ENCODE peak calls at places on chromosomes 6 and 20, in five cellular contexts. One of them, this sample, is unnamed.
A peak's percentile ranks its signal among the peaks of the same experiment; 100 is the strongest.

GRCh38 chr20:56234110-56234509 is 14.4 kb upstream of the MC3R start:
- DNase-seq in PC-9: no peak
- DNase-seq in IMR-90: no peak
- DNase-seq in endothelial cell of umbilical vein: no peak
- DNase-seq in PC-3: no peak
- DNase-seq in this sample: no peak

GRCh38 chr6:169188051-169188863 is 65.4 kb downstream of the THBS2 start:
- DNase-seq in PC-9: no peak
- DNase-seq in IMR-90: peak; percentile 100
- DNase-seq in endothelial cell of umbilical vein: no peak
- DNase-seq in PC-3: peak; percentile 37
- DNase-seq in this sample: peak; percentile 99

GRCh38 chr6:71248306-71248705 is 40.3 kb upstream of the OGFRL1 start:
- DNase-seq in PC-9: no peak
- DNase-seq in IMR-90: peak; percentile 75
- DNase-seq in endothelial cell of umbilical vein: peak; percentile 56
- DNase-seq in PC-3: peak; percentile 60
- DNase-seq in this sample: peak; percentile 36

GRCh38 chr6:37566209-37566859 is 66.6 kb upstream of the CCDC167 start:
- DNase-seq in PC-9: peak; percentile 54
- DNase-seq in IMR-90: no peak
- DNase-seq in endothelial cell of umbilical vein: peak; percentile 59
- DNase-seq in PC-3: peak; percentile 49
- DNase-seq in this sample: no peak

GRCh38 chr6:73694711-73695411 is 1.1 kb upstream of the CD109 start:
- DNase-seq in PC-9: peak; percentile 54
- DNase-seq in IMR-90: peak; percentile 61
- DNase-seq in endothelial cell of umbilical vein: peak; percentile 83
- DNase-seq in PC-3: peak; percentile 63
- DNase-seq in this sample: peak; percentile 65

GRCh38 chr20:57391439-57392129 is 388 bp downstream of the RBM38 start:
- DNase-seq in PC-9: no peak
- DNase-seq in IMR-90: no peak
- DNase-seq in endothelial cell of umbilical vein: no peak
- DNase-seq in PC-3: peak; percentile 34
- DNase-seq in this sample: no peak

GRCh38 chr20:37385659-37386504 is 39.9 kb downstream of the SRC start:
- DNase-seq in PC-9: no peak
- DNase-seq in IMR-90: no peak
- DNase-seq in endothelial cell of umbilical vein: no peak
- DNase-seq in PC-3: no peak
- DNase-seq in this sample: no peak

GRCh38 chr6:25935953-25936352 is 5.5 kb upstream of the SLC17A2 start:
- DNase-seq in PC-9: no peak
- DNase-seq in IMR-90: no peak
- DNase-seq in endothelial cell of umbilical vein: no peak
- DNase-seq in PC-3: no peak
- DNase-seq in this sample: no peak

GRCh38 chr6:113994934-113995342 is 24.0 kb upstream of the HDAC2 start:
- DNase-seq in PC-9: peak; percentile 65
- DNase-seq in IMR-90: peak; percentile 93
- DNase-seq in endothelial cell of umbilical vein: peak; percentile 91
- DNase-seq in PC-3: peak; percentile 90
- DNase-seq in this sample: peak; percentile 86

GRCh38 chr6:80771941-80772340 is 665.5 kb downstream of the BCKDHB start:
- DNase-seq in PC-9: peak; percentile 1
- DNase-seq in IMR-90: peak; percentile 50
- DNase-seq in endothelial cell of umbilical vein: peak; percentile 18
- DNase-seq in PC-3: peak; percentile 30
- DNase-seq in this sample: peak; percentile 39

GRCh38 chr20:64103871-64104666 is 3.3 kb downstream of the NPBWR2 start:
- DNase-seq in PC-9: no peak
- DNase-seq in IMR-90: no peak
- DNase-seq in endothelial cell of umbilical vein: no peak
- DNase-seq in PC-3: no peak
- DNase-seq in this sample: no peak

GRCh38 chr6:93745306-93745705 is 325.9 kb upstream of the EPHA7 start:
- DNase-seq in PC-9: no peak
- DNase-seq in IMR-90: no peak
- DNase-seq in endothelial cell of umbilical vein: no peak
- DNase-seq in PC-3: no peak
- DNase-seq in this sample: no peak

GRCh38 chr20:32387262-32387661 is 29.1 kb downstream of the ASXL1 start:
- DNase-seq in PC-9: no peak
- DNase-seq in IMR-90: peak; percentile 40
- DNase-seq in endothelial cell of umbilical vein: no peak
- DNase-seq in PC-3: no peak
- DNase-seq in this sample: peak; percentile 75

GRCh38 chr20:10185741-10186558 is 32.7 kb upstream of the SNAP25 start:
- DNase-seq in PC-9: no peak
- DNase-seq in IMR-90: no peak
- DNase-seq in endothelial cell of umbilical vein: no peak
- DNase-seq in PC-3: peak; percentile 35
- DNase-seq in this sample: no peak

GRCh38 chr6:130708338-130708737 is 118.9 kb upstream of the SMLR1 start:
- DNase-seq in PC-9: no peak
- DNase-seq in IMR-90: peak; percentile 50
- DNase-seq in endothelial cell of umbilical vein: peak; percentile 41
- DNase-seq in PC-3: peak; percentile 64
- DNase-seq in this sample: no peak

GRCh38 chr6:79461205-79461604 is 76.0 kb downstream of the LCA5 start:
- DNase-seq in PC-9: no peak
- DNase-seq in IMR-90: no peak
- DNase-seq in endothelial cell of umbilical vein: no peak
- DNase-seq in PC-3: peak; percentile 49
- DNase-seq in this sample: no peak

GRCh38 chr6:13400772-13401171 is 72.4 kb upstream of the TBC1D7 start:
- DNase-seq in PC-9: no peak
- DNase-seq in IMR-90: no peak
- DNase-seq in endothelial cell of umbilical vein: no peak
- DNase-seq in PC-3: peak; percentile 49
- DNase-seq in this sample: no peak

GRCh38 chr20:13221673-13222318 is 722 bp downstream of the ISM1 start:
- DNase-seq in PC-9: peak; percentile 64
- DNase-seq in IMR-90: peak; percentile 43
- DNase-seq in endothelial cell of umbilical vein: peak; percentile 32
- DNase-seq in PC-3: peak; percentile 67
- DNase-seq in this sample: peak; percentile 42

GRCh38 chr20:57793421-57793820 is 83.6 kb upstream of the PMEPA1 start:
- DNase-seq in PC-9: no peak
- DNase-seq in IMR-90: no peak
- DNase-seq in endothelial cell of umbilical vein: no peak
- DNase-seq in PC-3: no peak
- DNase-seq in this sample: no peak

GRCh38 chr20:40668449-40669228 is 20.4 kb downstream of the MAFB start:
- DNase-seq in PC-9: no peak
- DNase-seq in IMR-90: no peak
- DNase-seq in endothelial cell of umbilical vein: no peak
- DNase-seq in PC-3: peak; percentile 29
- DNase-seq in this sample: no peak

DNA sequence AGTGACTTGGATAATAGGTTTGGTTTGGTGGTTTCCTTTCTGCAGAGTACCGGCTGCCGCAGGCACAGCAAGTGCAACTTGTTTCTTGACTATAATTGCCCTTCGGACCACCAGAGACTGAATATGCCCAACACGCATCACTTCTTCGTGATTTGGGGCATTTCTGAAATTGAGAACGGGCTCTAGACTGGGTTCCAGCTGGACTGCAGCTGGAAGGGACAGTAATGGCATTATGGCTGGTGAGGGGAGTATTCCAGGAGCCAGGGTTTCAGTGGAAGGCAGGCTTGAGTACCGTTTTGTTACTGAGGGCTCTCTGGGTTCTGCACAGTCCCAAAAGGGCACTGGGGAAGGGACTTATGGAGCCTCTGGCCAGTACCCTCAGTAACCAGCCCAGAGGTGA is 40.1 kb downstream of the DSTN start:
- DNase-seq in PC-9: no peak
- DNase-seq in IMR-90: no peak
- DNase-seq in endothelial cell of umbilical vein: no peak
- DNase-seq in PC-3: no peak
- DNase-seq in this sample: no peak
- H3K4me3 ChIP-seq in PC-9: no peak overlapping the region
- H3K4me3 ChIP-seq in IMR-90: no peak overlapping the region
- H3K4me3 ChIP-seq in endothelial cell of umbilical vein: no peak overlapping the region
- H3K4me3 ChIP-seq in PC-3: no peak overlapping the region
- H3K4me3 ChIP-seq in this sample: no peak overlapping the region

GRCh38 chr20:4154958-4155411 is 139.6 kb upstream of the RNF24 start:
- DNase-seq in PC-9: no peak
- DNase-seq in IMR-90: no peak
- DNase-seq in endothelial cell of umbilical vein: no peak
- DNase-seq in PC-3: no peak
- DNase-seq in this sample: no peak
- H3K4me2 ChIP-seq in PC-9: no peak overlapping the region
- H3K4me2 ChIP-seq in IMR-90: no peak overlapping the region
- H3K4me2 ChIP-seq in endothelial cell of umbilical vein: no peak overlapping the region
- H3K4me2 ChIP-seq in PC-3: no peak overlapping the region
- H3K4me2 ChIP-seq in this sample: no peak overlapping the region

DNA sequence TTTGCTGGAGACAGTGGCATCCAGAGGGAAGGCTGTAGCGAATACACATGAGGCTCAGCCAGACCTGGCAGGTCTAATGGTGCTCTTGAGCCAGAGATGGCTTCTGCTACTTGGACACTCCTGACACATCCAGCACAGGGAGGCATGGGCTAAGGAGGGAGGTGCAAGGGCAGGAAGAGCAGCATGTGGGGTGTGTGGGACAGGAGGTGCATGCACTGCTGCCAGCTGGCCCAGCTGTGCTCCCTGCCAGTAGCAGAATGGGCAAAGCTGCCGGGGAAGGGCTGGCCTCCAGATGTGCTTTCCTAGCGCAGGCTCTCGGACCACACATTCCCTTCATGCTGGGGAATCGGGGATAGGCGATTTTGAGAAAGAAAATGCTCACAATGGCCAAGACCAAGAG is 309.2 kb downstream of the CDC5L start:
- DNase-seq in PC-9: no peak
- DNase-seq in IMR-90: no peak
- DNase-seq in endothelial cell of umbilical vein: no peak
- DNase-seq in PC-3: no peak
- DNase-seq in this sample: no peak
- H2AFZ ChIP-seq in PC-9: no peak overlapping the region
- H2AFZ ChIP-seq in IMR-90: peak overlapping the region; percentile 46
- H2AFZ ChIP-seq in endothelial cell of umbilical vein: no peak overlapping the region
- H2AFZ ChIP-seq in PC-3: peak overlapping the region; percentile 53
- H2AFZ ChIP-seq in this sample: peak overlapping the region; percentile 54

DNA sequence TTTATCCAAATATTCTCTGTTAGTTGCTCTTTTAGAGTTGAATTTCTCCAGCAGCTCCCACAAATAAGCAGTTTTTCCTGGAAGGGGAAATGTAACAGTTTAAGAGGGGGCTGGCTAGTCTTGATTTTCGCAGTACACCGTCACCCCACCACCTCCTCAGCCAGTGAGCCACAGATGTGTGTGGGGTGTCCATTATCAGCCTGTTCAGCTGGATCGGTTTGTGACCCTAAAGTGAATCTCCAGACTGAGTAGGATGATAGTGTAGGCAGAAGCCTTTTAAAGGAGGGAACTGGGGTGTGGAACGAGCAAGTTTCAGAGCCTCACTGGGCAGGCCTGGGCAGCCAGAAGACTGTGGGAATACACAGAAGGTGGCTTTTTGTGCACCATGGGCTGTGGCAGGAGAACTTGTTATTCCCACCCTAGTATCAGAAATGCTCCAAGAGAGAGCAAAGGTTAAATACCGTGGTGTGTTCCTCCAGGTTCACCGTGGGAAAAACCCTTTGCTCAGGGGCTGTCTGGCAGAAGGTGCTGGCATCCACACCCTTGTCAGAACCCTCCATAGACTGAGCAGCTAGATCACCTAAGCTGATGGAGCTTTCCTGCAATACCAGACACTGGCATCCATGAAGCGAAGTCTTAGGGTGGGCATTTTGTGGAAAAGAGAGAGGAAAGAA is 230.9 kb upstream of the MOCS1 start:
- DNase-seq in PC-9: no peak
- DNase-seq in IMR-90: no peak
- DNase-seq in endothelial cell of umbilical vein: no peak
- DNase-seq in PC-3: no peak
- DNase-seq in this sample: no peak
- H3K4me3 ChIP-seq in PC-9: no peak overlapping the region
- H3K4me3 ChIP-seq in IMR-90: no peak overlapping the region
- H3K4me3 ChIP-seq in endothelial cell of umbilical vein: no peak overlapping the region
- H3K4me3 ChIP-seq in PC-3: no peak overlapping the region
- H3K4me3 ChIP-seq in this sample: no peak overlapping the region

GRCh38 chr20:49384437-49385434 is 97.7 kb downstream of the KCNB1 start:
- DNase-seq in PC-9: peak; percentile 56
- DNase-seq in IMR-90: peak; percentile 26
- DNase-seq in endothelial cell of umbilical vein: peak; percentile 56
- DNase-seq in PC-3: peak; percentile 76
- DNase-seq in this sample: no peak
- H3K4me2 ChIP-seq in PC-9: no peak overlapping the region
- H3K4me2 ChIP-seq in IMR-90: no peak overlapping the region
- H3K4me2 ChIP-seq in endothelial cell of umbilical vein: no peak overlapping the region
- H3K4me2 ChIP-seq in PC-3: no peak overlapping the region
- H3K4me2 ChIP-seq in this sample: no peak overlapping the region

DNA sequence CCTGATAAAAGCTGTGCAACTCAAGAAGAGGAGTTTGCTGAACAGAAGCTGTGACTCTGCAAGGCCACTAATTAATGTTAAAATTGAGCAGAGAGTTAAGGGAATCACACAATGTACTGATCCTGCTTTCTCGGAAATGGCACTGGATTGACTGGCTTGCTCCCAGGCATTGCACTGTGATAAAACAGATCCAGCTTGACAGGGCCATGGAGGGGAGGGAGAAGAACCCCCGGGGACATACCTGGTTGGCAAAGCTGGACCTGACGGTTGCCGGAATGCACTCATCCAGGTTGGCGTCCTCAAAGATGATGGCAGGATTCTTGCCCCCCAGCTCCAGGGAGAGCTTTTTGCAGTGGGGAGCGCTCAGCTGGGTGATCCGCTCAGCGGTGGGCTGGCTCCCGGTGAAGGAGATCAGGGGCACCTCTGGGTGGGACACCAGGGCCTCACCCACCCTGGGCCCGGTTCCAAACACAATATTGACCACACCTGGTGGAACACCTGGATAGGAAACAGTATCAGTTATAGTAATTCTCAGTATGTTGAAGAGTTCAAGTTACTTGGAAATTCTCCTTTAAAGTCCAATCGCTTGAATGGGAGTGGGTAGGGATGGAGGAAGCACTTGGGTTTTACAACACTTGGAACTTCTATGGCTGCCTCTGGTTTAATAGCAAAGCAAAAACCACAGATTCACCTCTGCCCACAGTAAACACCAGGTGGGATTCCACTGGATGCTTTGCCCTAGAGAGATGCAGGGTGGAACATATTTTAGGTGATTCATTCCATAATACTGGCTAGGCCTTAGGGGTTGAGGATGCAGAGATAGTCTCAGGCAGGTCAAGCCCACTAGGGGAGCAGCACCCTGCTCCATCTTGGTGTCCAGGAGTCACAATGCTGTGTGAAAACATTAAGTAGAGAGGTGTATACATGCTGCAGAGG is 17.1 kb downstream of the ALDH8A1 start:
- DNase-seq in PC-9: no peak
- DNase-seq in IMR-90: no peak
- DNase-seq in endothelial cell of umbilical vein: no peak
- DNase-seq in PC-3: no peak
- DNase-seq in this sample: no peak
- H2AFZ ChIP-seq in PC-9: no peak overlapping the region
- H2AFZ ChIP-seq in IMR-90: no peak overlapping the region
- H2AFZ ChIP-seq in endothelial cell of umbilical vein: no peak overlapping the region
- H2AFZ ChIP-seq in PC-3: no peak overlapping the region
- H2AFZ ChIP-seq in this sample: no peak overlapping the region